ENCODE peak calls at places on chromosomes 7 and 10, in ten cellular contexts. J, S, T, A, N, I, M, P, Z and Y are unnamed samples. For H3K9me3, the result is how much of the 10 kb centered on the place peaks cover.

GRCh38 chr7:137909042-137909441 is 62.3 kb upstream of the DGKI start:
- DNase-seq in J (no peak), S (no peak), T (no peak), A (no peak), N (no peak), I (no peak), M (no peak), P (no peak), Z (no peak), Y (no peak)

GRCh38 chr7:133481676-133482075 is 228.8 kb downstream of the EXOC4 start:
- DNase-seq in J (peak), S (no peak), T (no peak), A (no peak), N (no peak), I (peak), M (peak), P (no peak), Z (peak), Y (no peak)

GRCh38 chr10:119643306-119644214 is 7.6 kb upstream of the BAG3 start:
- DNase-seq in J (no peak), S (no peak), T (no peak), A (no peak), N (no peak), I (no peak), M (no peak), P (no peak), Z (peak), Y (no peak)

GRCh38 chr7:47407136-47407535 is 174.8 kb downstream of the TNS3 start:
- DNase-seq in J (no peak), S (peak), T (no peak), A (no peak), N (no peak), I (no peak), M (no peak), P (no peak), Z (peak), Y (no peak)

GRCh38 chr10:52632591-52632990 is 140.0 kb downstream of the MBL2 start:
- DNase-seq in J (no peak), S (no peak), T (no peak), A (no peak), N (no peak), I (no peak), M (peak), P (no peak), Z (no peak), Y (no peak)

GRCh38 chr10:10782603-10783002 is 235.1 kb upstream of the CELF2 start:
- DNase-seq in J (no peak), S (no peak), T (no peak), A (no peak), N (no peak), I (no peak), M (no peak), P (no peak), Z (no peak), Y (no peak)

GRCh38 chr10:30553018-30553624 is 76.4 kb downstream of the LYZL2 start:
- DNase-seq in J (no peak), S (no peak), T (no peak), A (no peak), N (no peak), I (no peak), M (no peak), P (no peak), Z (no peak), Y (no peak)

GRCh38 chr10:13396369-13396768 is 48.3 kb upstream of the SEPHS1 start:
- DNase-seq in J (no peak), S (no peak), T (no peak), A (no peak), N (no peak), I (no peak), M (no peak), P (no peak), Z (no peak), Y (no peak)

GRCh38 chr7:90923576-90923975 is 327.5 kb downstream of the CDK14 start:
- DNase-seq in J (no peak), S (no peak), T (no peak), A (no peak), N (no peak), I (no peak), M (no peak), P (no peak), Z (no peak), Y (no peak)

GRCh38 chr10:28853195-28853594 is 175.9 kb downstream of the BAMBI start:
- DNase-seq in J (no peak), S (no peak), T (no peak), A (no peak), N (peak), I (no peak), M (no peak), P (no peak), Z (peak), Y (no peak)

GRCh38 chr7:139618482-139619366 is 95.2 kb downstream of the CLEC2L start:
- DNase-seq in J (peak), S (peak), T (peak), A (no peak), N (peak), I (peak), M (peak), P (no peak), Z (peak), Y (no peak)

GRCh38 chr7:157302314-157302711 is 34.5 kb upstream of the DNAJB6 start:
- DNase-seq in J (peak), S (no peak), T (peak), A (peak), N (peak), I (peak), M (no peak), P (peak), Z (peak), Y (peak)

GRCh38 chr10:99172130-99172738 is 63.4 kb downstream of the HPSE2 start:
- DNase-seq in J (peak), S (no peak), T (peak), A (no peak), N (peak), I (peak), M (peak), P (no peak), Z (peak), Y (no peak)

GRCh38 chr7:101153969-101154692 is at the start of gene AP1S1:
- DNase-seq in J (peak), S (peak), T (peak), A (peak), N (peak), I (peak), M (peak), P (peak), Z (peak), Y (peak)

GRCh38 chr10:77501152-77501845 is 136.3 kb downstream of the KCNMA1 start:
- DNase-seq in J (peak), S (no peak), T (no peak), A (no peak), N (no peak), I (peak), M (no peak), P (no peak), Z (peak), Y (no peak)

GRCh38 chr7:135714534-135715009 is 13.4 kb downstream of the SLC13A4 start:
- DNase-seq in J (peak), S (no peak), T (no peak), A (no peak), N (no peak), I (peak), M (no peak), P (no peak), Z (no peak), Y (no peak)

GRCh38 chr10:113945075-113945686 is 90.7 kb downstream of the NHLRC2 start:
- DNase-seq in J (no peak), S (no peak), T (peak), A (no peak), N (peak), I (peak), M (peak), P (no peak), Z (no peak), Y (no peak)

GRCh38 chr10:116097239-116097751 is 175.7 kb downstream of the GFRA1 start:
- DNase-seq in J (no peak), S (no peak), T (no peak), A (no peak), N (no peak), I (no peak), M (no peak), P (no peak), Z (no peak), Y (no peak)

GRCh38 chr7:104011829-104012228 is 22.4 kb upstream of the RELN start:
- DNase-seq in J (no peak), S (no peak), T (no peak), A (no peak), N (no peak), I (no peak), M (no peak), P (no peak), Z (no peak), Y (no peak)

DNA sequence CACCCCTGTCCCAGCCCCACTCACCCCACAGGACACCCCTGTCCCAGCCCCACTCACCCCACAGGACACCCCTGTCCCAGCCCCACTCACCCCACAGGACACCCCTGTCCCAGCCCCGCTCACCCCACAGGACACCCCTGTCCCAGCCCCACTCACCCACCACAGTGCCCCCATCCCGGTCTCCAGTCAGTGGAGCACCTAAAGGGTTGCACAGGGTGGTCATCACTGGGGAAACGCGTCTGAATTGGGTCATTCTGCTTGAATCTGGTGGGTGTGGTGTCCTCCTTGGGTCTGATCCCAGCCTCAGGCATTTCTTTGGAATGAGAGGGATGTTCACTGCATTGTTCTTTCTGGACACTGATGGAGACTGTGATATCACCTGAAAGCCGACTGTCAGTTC is 262.8 kb upstream of the PPP2R2D start:
- DNase-seq in J (no peak), S (no peak), T (no peak), A (no peak), N (no peak), I (no peak), M (no peak), P (no peak), Z (no peak), Y (no peak)
- H3K9me3 ChIP-seq in J (under half), S (under half), T (under half), A (under half), N (under half), I (under half), M (under half), P (under half), Z (under half), Y (under half)

GRCh38 chr7:64078699-64078994 is 33.4 kb downstream of the ZNF727 start:
- DNase-seq in J (no peak), S (no peak), T (no peak), A (no peak), N (no peak), I (no peak), M (no peak), P (no peak), Z (no peak), Y (no peak)
- H3K9me3 ChIP-seq in J (half or more), S (under half), T (under half), A (under half), N (under half), I (half or more), M (under half), P (under half), Z (under half), Y (under half)

DNA sequence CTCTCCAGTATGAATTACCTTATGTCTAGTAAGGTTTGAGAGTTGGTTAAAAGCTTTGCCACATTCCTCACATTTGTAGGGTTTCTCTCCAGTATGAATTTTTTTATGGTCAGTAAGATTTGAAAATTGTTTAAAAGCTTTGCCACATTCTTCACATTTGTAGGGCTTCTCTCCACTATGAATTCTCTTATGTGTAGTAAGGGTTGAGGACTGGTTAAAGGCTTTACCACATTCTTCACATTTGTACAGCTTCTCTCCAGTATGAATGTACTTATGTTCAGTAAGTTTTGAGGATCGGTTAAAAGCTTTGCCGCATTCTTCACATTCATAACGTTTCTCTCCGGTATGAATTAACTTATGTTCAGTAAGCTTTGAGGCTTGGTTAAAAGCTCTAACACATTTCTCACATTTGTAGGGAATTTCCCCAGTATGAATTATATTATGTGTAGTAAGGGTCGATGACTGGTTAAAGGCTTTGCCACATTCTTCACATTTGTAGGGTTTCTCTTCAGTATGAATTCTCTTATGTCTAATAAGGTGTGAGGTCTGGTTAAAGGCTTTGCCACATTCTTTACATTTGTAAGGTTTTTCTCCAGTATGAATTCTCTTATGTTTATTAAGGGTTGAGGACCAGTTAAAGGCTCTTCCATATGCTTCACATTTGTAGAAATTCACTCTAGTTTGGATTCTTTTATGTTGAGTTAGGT is 12.2 kb downstream of the ZNF117 start:
- DNase-seq in J (no peak), S (no peak), T (no peak), A (no peak), N (no peak), I (no peak), M (no peak), P (no peak), Z (no peak), Y (no peak)
- H3K9me3 ChIP-seq in J (half or more), S (under half), T (under half), A (under half), N (under half), I (under half), M (under half), P (under half), Z (under half), Y (under half)

DNA sequence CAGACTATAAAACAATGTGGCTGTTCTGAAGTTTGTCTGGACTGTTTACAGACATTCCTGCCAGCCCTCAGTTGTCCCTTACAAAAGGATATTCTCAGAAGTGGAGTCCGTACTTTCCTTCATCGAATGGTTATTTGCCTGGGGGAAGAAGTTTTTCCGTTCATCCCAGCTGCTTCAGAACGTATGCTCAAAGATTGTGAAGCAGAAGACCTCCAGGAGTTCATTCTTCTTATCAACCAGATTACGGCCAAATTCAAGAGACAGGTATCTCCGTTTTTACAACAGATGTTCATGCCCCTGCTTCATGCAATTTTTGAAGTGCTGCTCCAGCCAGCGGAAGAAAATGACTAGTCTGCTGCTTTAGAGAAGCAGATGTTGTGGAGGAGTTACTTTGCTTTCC is 174.3 kb upstream of the NUPR2 start:
- DNase-seq in J (no peak), S (no peak), T (no peak), A (no peak), N (no peak), I (no peak), M (no peak), P (no peak), Z (no peak), Y (no peak)
- H3K9me3 ChIP-seq in J (under half), S (under half), T (under half), A (under half), N (under half), I (under half), M (under half), P (under half), Z (under half), Y (under half)

DNA sequence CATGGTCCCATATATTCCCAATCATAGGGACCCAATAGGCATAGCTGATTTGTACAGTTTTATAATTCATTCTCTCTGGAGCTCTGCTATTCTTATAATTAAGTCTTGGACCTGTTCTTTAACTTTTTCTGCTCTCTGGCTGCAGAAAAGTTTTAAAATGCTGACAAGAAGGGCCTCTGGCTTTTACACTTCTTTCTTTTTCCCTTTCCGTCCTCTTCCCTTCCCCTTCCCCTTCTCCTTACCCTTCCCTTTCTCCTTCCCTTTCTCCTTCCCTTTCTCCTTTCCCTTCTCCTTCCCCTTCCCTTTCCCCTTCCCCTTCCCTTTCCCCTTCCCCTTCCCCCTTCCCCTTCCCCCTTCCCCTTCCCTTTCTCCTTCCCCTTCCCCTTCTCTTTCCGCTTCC is 101.3 kb upstream of the TPK1 start:
- DNase-seq in J (no peak), S (no peak), T (no peak), A (no peak), N (no peak), I (no peak), M (no peak), P (no peak), Z (no peak), Y (no peak)
- H3K9me3 ChIP-seq in J (under half), S (under half), T (under half), A (under half), N (under half), I (under half), M (under half), P (under half), Z (under half), Y (under half)

GRCh38 chr7:146414872-146415271 is 298.3 kb downstream of the CNTNAP2 start:
- DNase-seq in J (no peak), S (no peak), T (no peak), A (no peak), N (no peak), I (no peak), M (no peak), P (no peak), Z (no peak), Y (no peak)

GRCh38 chr7:146414373-146414772 is 297.8 kb downstream of the CNTNAP2 start:
- DNase-seq in J (no peak), S (no peak), T (no peak), A (no peak), N (no peak), I (no peak), M (no peak), P (no peak), Z (no peak), Y (no peak)

GRCh38 chr7:146411975-146412374 is 295.4 kb downstream of the CNTNAP2 start:
- DNase-seq in J (no peak), S (no peak), T (no peak), A (no peak), N (no peak), I (no peak), M (no peak), P (no peak), Z (no peak), Y (no peak)
- H3K9me3 ChIP-seq in J (under half), S (under half), T (under half), A (under half), N (under half), I (under half), M (under half), P (under half), Z (under half), Y (under half)

GRCh38 chr10:108014145-108014901 is 849.8 kb upstream of the SORCS1 start:
- DNase-seq in J (no peak), S (no peak), T (no peak), A (no peak), N (no peak), I (no peak), M (no peak), P (no peak), Z (no peak), Y (no peak)

GRCh38 chr10:108014902-108015177 is 850.3 kb upstream of the SORCS1 start:
- DNase-seq in J (no peak), S (no peak), T (no peak), A (no peak), N (no peak), I (no peak), M (no peak), P (no peak), Z (no peak), Y (no peak)
- H3K9me3 ChIP-seq in J (under half), S (under half), T (under half), A (under half), N (under half), I (under half), M (under half), P (under half), Z (under half), Y (under half)

GRCh38 chr10:63883861-63884260 is 362.7 kb downstream of the REEP3 start:
- DNase-seq in J (no peak), S (no peak), T (no peak), A (no peak), N (no peak), I (no peak), M (no peak), P (no peak), Z (no peak), Y (no peak)
- H3K9me3 ChIP-seq in J (under half), S (under half), T (under half), A (under half), N (under half), I (under half), M (under half), P (under half), Z (under half), Y (under half)

GRCh38 chr10:132845780-132846595 is 60.0 kb upstream of the NKX6-2 start:
- DNase-seq in J (no peak), S (peak), T (peak), A (no peak), N (no peak), I (no peak), M (no peak), P (no peak), Z (no peak), Y (no peak)
- H3K9me3 ChIP-seq in J (under half), S (under half), T (under half), A (under half), N (under half), I (under half), M (under half), P (under half), Z (under half), Y (under half)

GRCh38 chr10:59098387-59098786 is 78.1 kb upstream of the PHYHIPL start:
- DNase-seq in J (peak), S (no peak), T (peak), A (no peak), N (peak), I (no peak), M (no peak), P (no peak), Z (peak), Y (no peak)

GRCh38 chr10:59099536-59099935 is 76.9 kb upstream of the PHYHIPL start:
- DNase-seq in J (no peak), S (no peak), T (no peak), A (no peak), N (no peak), I (no peak), M (no peak), P (no peak), Z (no peak), Y (no peak)

GRCh38 chr10:59098811-59099452 is 77.5 kb upstream of the PHYHIPL start:
- DNase-seq in J (peak), S (no peak), T (no peak), A (no peak), N (no peak), I (no peak), M (no peak), P (no peak), Z (no peak), Y (no peak)

GRCh38 chr10:59091239-59091638 is 85.2 kb upstream of the PHYHIPL start:
- DNase-seq in J (no peak), S (no peak), T (no peak), A (no peak), N (no peak), I (no peak), M (no peak), P (no peak), Z (no peak), Y (no peak)

GRCh38 chr10:59096631-59097030 is 79.8 kb upstream of the PHYHIPL start:
- DNase-seq in J (no peak), S (no peak), T (no peak), A (no peak), N (no peak), I (no peak), M (no peak), P (no peak), Z (no peak), Y (no peak)
- H3K9me3 ChIP-seq in J (under half), S (under half), T (under half), A (under half), N (under half), I (under half), M (under half), P (under half), Z (under half), Y (under half)